ENCODE peak calls at places on chromosomes 1 and 21, in seven cellular contexts. N is IMR-90; Y is H9; T is brain microvascular endothelial cell; B is hepatocyte; E is cardiac muscle cell; A is CD8-positive, alpha-beta memory T cell. W is an unnamed sample.

GRCh38 chr1:2493691-2494322 is 17.7 kb downstream of the PLCH2 start:
- DNase-seq in N (no peak), Y (no peak), T (no peak), B (no peak), E (no peak), A (peak; percentile 55), W (no peak)

GRCh38 chr1:228913649-228914048 is 178.4 kb downstream of the RHOU start:
- DNase-seq in N (no peak), Y (no peak), T (no peak), B (no peak), E (no peak), A (no peak), W (no peak)

GRCh38 chr1:8481650-8482380 is 163.9 kb downstream of the SLC45A1 start:
- DNase-seq in N (peak; percentile 64), Y (no peak), T (no peak), B (no peak), E (no peak), A (no peak), W (no peak)

GRCh38 chr1:93844262-93845045 is 34.6 kb downstream of the DNTTIP2 start:
- DNase-seq in N (peak; percentile 86), Y (peak; percentile 54), T (peak; percentile 76), B (peak; percentile 85), E (peak; percentile 69), A (peak; percentile 59), W (no peak)

GRCh38 chr1:14649976-14650375 is 51.5 kb downstream of the KAZN start:
- DNase-seq in N (no peak), Y (no peak), T (no peak), B (no peak), E (no peak), A (no peak), W (no peak)

GRCh38 chr1:4048076-4048475 is 148.0 kb upstream of the C1orf174 start:
- DNase-seq in N (no peak), Y (no peak), T (no peak), B (no peak), E (no peak), A (no peak), W (no peak)

GRCh38 chr1:1352784-1353388 is 3.7 kb upstream of the DVL1 start:
- DNase-seq in N (no peak), Y (no peak), T (no peak), B (no peak), E (no peak), A (no peak), W (no peak)

GRCh38 chr1:72891976-72892375 is 609.6 kb upstream of the NEGR1 start:
- DNase-seq in N (no peak), Y (no peak), T (no peak), B (no peak), E (no peak), A (no peak), W (peak; percentile 51)

GRCh38 chr21:29124645-29125044 is 5.8 kb upstream of the MAP3K7CL start:
- DNase-seq in N (no peak), Y (no peak), T (no peak), B (no peak), E (no peak), A (no peak), W (no peak)

GRCh38 chr1:167221804-167222610 is 1.3 kb downstream of the POU2F1 start:
- DNase-seq in N (peak; percentile 77), Y (peak; percentile 62), T (peak; percentile 69), B (peak; percentile 80), E (peak; percentile 84), A (peak; percentile 69), W (no peak)

GRCh38 chr21:26115346-26115745 is 55.2 kb downstream of the APP start:
- DNase-seq in N (no peak), Y (no peak), T (no peak), B (no peak), E (no peak), A (no peak), W (no peak)

GRCh38 chr1:85048296-85049064 is at the start of gene MCOLN3:
- DNase-seq in N (no peak), Y (peak; percentile 70), T (no peak), B (peak; percentile 75), E (peak; percentile 51), A (no peak), W (no peak)

GRCh38 chr1:50348449-50349241 is 74.6 kb downstream of the DMRTA2 start:
- DNase-seq in N (peak; percentile 77), Y (peak; percentile 69), T (peak; percentile 66), B (peak; percentile 88), E (peak; percentile 84), A (peak; percentile 17), W (peak; percentile 33)

GRCh38 chr21:35256468-35256988 is 207.4 kb upstream of the RUNX1 start:
- DNase-seq in N (peak; percentile 100), Y (no peak), T (peak; percentile 100), B (peak; percentile 94), E (peak; percentile 74), A (no peak), W (peak; percentile 94)

GRCh38 chr1:1200876-1201810 is 5.2 kb downstream of the TNFRSF18 start:
- DNase-seq in N (peak; percentile 63), Y (peak; percentile 45), T (peak; percentile 29), B (peak; percentile 84), E (peak; percentile 64), A (peak; percentile 84), W (no peak)

GRCh38 chr1:156006666-156007376 is 13.9 kb downstream of the SSR2 start:
- DNase-seq in N (no peak), Y (no peak), T (no peak), B (no peak), E (peak; percentile 55), A (no peak), W (no peak)

GRCh38 chr1:213389061-213389581 is 338.1 kb downstream of the RPS6KC1 start:
- DNase-seq in N (no peak), Y (no peak), T (no peak), B (no peak), E (no peak), A (no peak), W (no peak)

GRCh38 chr1:234970731-234971476 is 157.7 kb downstream of the TOMM20 start:
- DNase-seq in N (peak; percentile 98), Y (peak; percentile 70), T (peak; percentile 97), B (peak; percentile 82), E (peak; percentile 76), A (no peak), W (no peak)

DNA sequence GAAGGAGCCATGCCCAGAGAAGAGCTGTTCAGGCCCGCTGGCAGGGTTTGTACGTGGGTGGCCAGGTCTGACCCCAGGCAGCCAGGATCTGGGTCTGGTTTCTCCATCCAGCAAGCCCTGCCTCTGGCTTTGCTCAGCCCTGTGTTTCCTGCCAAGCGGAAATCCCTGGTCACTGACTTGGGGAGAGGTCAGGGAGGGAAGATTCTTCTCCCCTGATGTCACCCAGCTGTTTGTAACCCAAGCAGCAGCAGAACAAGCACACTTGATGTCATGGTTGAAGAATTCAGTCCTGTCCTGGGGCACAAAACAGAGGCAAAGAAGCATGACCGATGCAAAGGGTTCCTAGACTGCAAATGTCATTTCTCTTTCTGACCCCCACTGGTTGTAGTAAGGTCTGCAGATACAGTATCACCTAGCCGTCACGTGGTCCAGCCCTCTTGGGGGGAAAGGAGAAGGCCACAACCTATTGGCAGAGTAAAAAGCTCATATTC is 121.0 kb downstream of the SYT2 start:
- DNase-seq in N (peak; percentile 100), Y (peak; percentile 59), T (peak; percentile 98), B (peak; percentile 88), E (peak; percentile 33), A (no peak), W (peak; percentile 94)
- H3K27ac ChIP-seq in N (peak overlapping the region; percentile 79), Y (no peak overlapping the region), T (peak overlapping the region; percentile 83), B (peak overlapping the region; percentile 88), E (peak overlapping the region; percentile 78), A (no peak overlapping the region), W (peak overlapping the region; percentile 96)

GRCh38 chr1:164610528-164611222 is 51.7 kb downstream of the PBX1 start:
- DNase-seq in N (no peak), Y (no peak), T (no peak), B (no peak), E (no peak), A (no peak), W (no peak)

GRCh38 chr1:164609084-164609483 is 50.1 kb downstream of the PBX1 start:
- DNase-seq in N (no peak), Y (no peak), T (no peak), B (no peak), E (no peak), A (no peak), W (no peak)

GRCh38 chr1:164614316-164614715 is 55.3 kb downstream of the PBX1 start:
- DNase-seq in N (no peak), Y (no peak), T (no peak), B (no peak), E (no peak), A (no peak), W (no peak)

GRCh38 chr1:164613176-164613575 is 54.2 kb downstream of the PBX1 start:
- DNase-seq in N (no peak), Y (no peak), T (no peak), B (peak; percentile 74), E (no peak), A (no peak), W (no peak)

GRCh38 chr1:164611754-164612642 is 53.0 kb downstream of the PBX1 start:
- DNase-seq in N (peak; percentile 86), Y (peak; percentile 55), T (peak; percentile 84), B (peak; percentile 54), E (peak; percentile 68), A (no peak), W (peak; percentile 57)
- H3K27ac ChIP-seq in N (no peak overlapping the region), Y (no peak overlapping the region), T (peak overlapping the region; percentile 35), B (peak overlapping the region; percentile 85), E (peak overlapping the region; percentile 20), A (no peak overlapping the region), W (peak overlapping the region; percentile 9)

GRCh38 chr1:240033406-240033805 is 58.3 kb upstream of the FMN2 start:
- DNase-seq in N (no peak), Y (no peak), T (no peak), B (no peak), E (no peak), A (no peak), W (no peak)

GRCh38 chr1:240031009-240031408 is 60.7 kb upstream of the FMN2 start:
- DNase-seq in N (peak; percentile 97), Y (no peak), T (peak; percentile 94), B (no peak), E (no peak), A (no peak), W (no peak)

GRCh38 chr1:240031414-240031813 is 60.3 kb upstream of the FMN2 start:
- DNase-seq in N (peak; percentile 64), Y (no peak), T (peak; percentile 35), B (no peak), E (no peak), A (no peak), W (no peak)

GRCh38 chr1:240029418-240029817 is 62.3 kb upstream of the FMN2 start:
- DNase-seq in N (peak; percentile 62), Y (no peak), T (peak; percentile 7), B (no peak), E (no peak), A (no peak), W (no peak)

DNA sequence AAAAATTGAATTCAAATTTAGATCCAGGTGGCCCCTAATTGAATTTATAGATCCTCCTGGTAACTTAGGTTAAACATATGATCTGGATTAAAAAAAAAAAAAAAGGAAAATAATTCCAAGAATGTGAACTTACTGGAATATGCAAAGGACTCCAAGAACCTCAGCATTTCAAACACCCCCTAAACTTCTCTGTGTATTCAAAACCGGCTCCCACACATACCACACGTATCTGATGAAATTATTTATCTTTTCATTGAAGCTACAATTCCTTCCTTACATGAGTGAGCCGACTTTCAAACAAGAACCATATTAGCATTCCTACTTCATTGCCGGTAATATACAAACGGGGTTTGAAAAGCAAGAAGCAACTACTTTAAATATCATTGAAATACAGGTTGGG is 61.4 kb upstream of the FMN2 start:
- DNase-seq in N (peak; percentile 50), Y (no peak), T (peak; percentile 10), B (no peak), E (no peak), A (no peak), W (no peak)
- H3K27ac ChIP-seq in N (peak overlapping the region; percentile 95), Y (no peak overlapping the region), T (peak overlapping the region; percentile 74), B (no peak overlapping the region), E (no peak overlapping the region), A (no peak overlapping the region), W (no peak overlapping the region)

GRCh38 chr1:44553127-44553758 is 121.0 kb downstream of the TMEM53 start:
- DNase-seq in N (no peak), Y (no peak), T (no peak), B (no peak), E (no peak), A (no peak), W (no peak)
- H3K27ac ChIP-seq in N (no peak overlapping the region), Y (no peak overlapping the region), T (no peak overlapping the region), B (peak overlapping the region; percentile 75), E (no peak overlapping the region), A (no peak overlapping the region), W (peak overlapping the region; percentile 78)

W was measured in epithelial cell of prostate.